ENCODE peak calls at places on chromosomes 4 and X, in four cellular contexts. V is neural progenitor cell, J is MM.1S, K is aorta. W is an unnamed sample.

GRCh38 chr4:151182455-151182854 is 83.0 kb downstream of the RPS3A start:
- DNase-seq in J (no peak), K (no peak), V (no peak), W (no peak)

GRCh38 chr4:98663226-98664006 is 5.0 kb upstream of the TSPAN5 start:
- DNase-seq in V (no peak), J (peak), K (no peak), W (no peak)

GRCh38 chrX:479273-479981 is 92.7 kb upstream of the PPP2R3B start:
- DNase-seq in K (no peak), J (no peak), V (no peak), W (no peak)

GRCh38 chr4:85149656-85150055 is 183.2 kb upstream of the WDFY3 start:
- DNase-seq in J (no peak), V (no peak), K (no peak), W (no peak)

GRCh38 chr4:185582651-185583400 is 47.5 kb upstream of the PDLIM3 start:
- DNase-seq in K (no peak), J (no peak), V (peak), W (no peak)

GRCh38 chrX:14964500-14964899 is 91.3 kb downstream of the MOSPD2 start:
- DNase-seq in J (no peak), V (no peak), K (no peak), W (peak)

GRCh38 chr4:120555058-120555457 is 367.5 kb downstream of the PRDM5 start:
- DNase-seq in K (no peak), J (no peak), V (no peak), W (no peak)

GRCh38 chrX:132270699-132271098 is 51.5 kb upstream of the RAP2C start:
- DNase-seq in V (no peak), J (no peak), K (no peak), W (no peak)

GRCh38 chrX:11431833-11432232 is 138.6 kb downstream of the AMELX start:
- DNase-seq in J (no peak), K (no peak), V (no peak), W (no peak)

GRCh38 chr4:43163101-43163792 is 270.7 kb downstream of the GRXCR1 start:
- DNase-seq in K (no peak), V (no peak), J (peak), W (no peak)

GRCh38 chr4:167578906-167579305 is 344.6 kb upstream of the SPOCK3 start:
- DNase-seq in V (peak), J (no peak), K (no peak), W (no peak)

GRCh38 chr4:126790633-126791032 is 842.1 kb upstream of the INTU start:
- DNase-seq in J (no peak), V (no peak), K (no peak), W (no peak)

GRCh38 chr4:150250998-150251651 is 172.9 kb downstream of the DCLK2 start:
- DNase-seq in K (no peak), J (no peak), V (no peak), W (no peak)

GRCh38 chrX:34656467-34656841 is 631 bp downstream of the TMEM47 start:
- DNase-seq in J (no peak), V (no peak), K (peak), W (no peak)

GRCh38 chr4:26343041-26343403 is 22.2 kb downstream of the RBPJ start:
- DNase-seq in J (no peak), K (no peak), V (no peak), W (no peak)

GRCh38 chr4:108345862-108346530 is 177.3 kb upstream of the LEF1 start:
- DNase-seq in J (peak), K (no peak), V (no peak), W (no peak)

GRCh38 chr4:25637581-25638220 is 17.9 kb upstream of the SLC34A2 start:
- DNase-seq in V (no peak), J (no peak), K (no peak), W (no peak)

GRCh38 chr4:172553216-172553615 is 615.4 kb upstream of the GALNT7 start:
- DNase-seq in J (no peak), K (no peak), V (no peak), W (no peak)

GRCh38 chr4:172786039-172786792 is 382.4 kb upstream of the GALNT7 start:
- DNase-seq in V (no peak), J (no peak), K (peak), W (no peak)

GRCh38 chr4:79413486-79413885 is 5.5 kb upstream of the GK2 start:
- DNase-seq in J (no peak), K (no peak), V (no peak), W (no peak)

GRCh38 chrX:14776901-14777300 is 96.0 kb downstream of the FANCB start:
- DNase-seq in V (no peak), J (no peak), K (no peak), W (no peak)

GRCh38 chr4:103424853-103425252 is 226.7 kb upstream of the CENPE start:
- DNase-seq in K (no peak), V (peak), J (no peak), W (peak)

GRCh38 chrX:39261446-39262147 is 460.3 kb downstream of the MID1IP1 start:
- DNase-seq in K (no peak), J (peak), V (peak), W (peak)

DNA sequence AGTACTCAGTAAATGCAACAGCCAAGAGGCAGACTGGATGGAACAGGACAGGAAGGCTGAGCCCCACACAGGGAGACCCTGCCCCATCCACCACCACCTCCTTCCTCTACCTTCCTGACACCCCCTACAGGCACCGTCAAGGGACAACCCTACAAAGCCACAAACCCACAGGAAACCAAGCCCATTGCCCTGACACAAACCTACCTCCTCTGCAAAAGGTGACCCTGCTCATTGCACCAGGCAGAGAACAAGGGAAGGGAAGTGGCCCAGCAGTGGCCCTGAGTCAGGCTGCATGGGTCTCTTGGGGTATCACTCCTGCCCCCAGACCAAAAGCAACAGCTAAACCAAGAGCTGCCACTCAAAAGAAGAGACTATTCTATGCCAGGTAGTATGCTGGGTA is 21.0 kb downstream of the JAKMIP1 start:
- DNase-seq in V (no peak), J (no peak), K (peak), W (no peak)
- H3K4me3 ChIP-seq in V (no peak), J (no peak), K (no peak), W (no peak)

GRCh38 chrX:53223068-53223693 is 1.8 kb downstream of the KDM5C start:
- DNase-seq in K (no peak), J (no peak), V (peak), W (no peak)
- H3K4me3 ChIP-seq in K (peak), J (peak), V (peak), W (peak)

DNA sequence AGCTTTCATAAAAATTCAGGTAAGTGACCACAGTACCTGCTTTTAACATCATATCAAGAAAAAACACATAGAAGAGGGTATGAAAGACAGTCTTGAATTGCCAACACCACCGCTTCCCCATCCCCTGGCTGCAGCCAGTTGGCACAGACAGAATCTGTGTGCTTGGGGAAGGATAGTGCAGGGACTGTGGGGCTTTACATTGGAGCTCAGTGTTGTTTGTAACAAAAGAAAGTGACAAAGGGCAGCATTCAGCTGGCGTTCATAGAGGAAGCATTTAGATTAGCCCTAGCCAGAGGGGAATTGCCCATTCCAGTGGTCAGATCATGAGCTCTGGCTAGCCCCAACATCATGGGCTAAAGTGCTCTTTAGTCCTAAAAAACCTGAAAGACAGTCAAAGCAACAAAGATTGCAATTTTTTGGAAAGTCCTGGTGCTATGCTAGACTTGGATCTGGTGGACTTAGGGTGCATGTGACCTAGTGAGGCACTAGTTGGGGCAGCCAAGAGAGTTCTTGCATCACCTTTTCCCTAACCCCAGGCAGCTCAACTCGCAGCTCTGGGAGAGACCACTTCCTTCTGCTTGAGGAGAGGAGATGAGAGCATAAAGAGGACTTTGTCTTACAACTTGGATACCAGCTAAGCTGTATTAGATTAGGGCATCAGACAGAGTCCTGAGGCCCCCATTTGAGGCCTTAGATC is 1602.4 kb upstream of the ADGRL3 start:
- DNase-seq in V (peak), J (no peak), K (no peak), W (no peak)
- H3K4me3 ChIP-seq in V (no peak), J (no peak), K (no peak), W (no peak)

GRCh38 chr4:78083035-78083434 is 25.9 kb downstream of the FRAS1 start:
- DNase-seq in K (no peak), J (no peak), V (no peak), W (no peak)
- H3K4me3 ChIP-seq in K (no peak), J (no peak), V (no peak), W (no peak)

GRCh38 chr4:164345756-164346155 is 408.2 kb upstream of the SMIM31 start:
- DNase-seq in V (no peak), J (no peak), K (no peak), W (no peak)

DNA sequence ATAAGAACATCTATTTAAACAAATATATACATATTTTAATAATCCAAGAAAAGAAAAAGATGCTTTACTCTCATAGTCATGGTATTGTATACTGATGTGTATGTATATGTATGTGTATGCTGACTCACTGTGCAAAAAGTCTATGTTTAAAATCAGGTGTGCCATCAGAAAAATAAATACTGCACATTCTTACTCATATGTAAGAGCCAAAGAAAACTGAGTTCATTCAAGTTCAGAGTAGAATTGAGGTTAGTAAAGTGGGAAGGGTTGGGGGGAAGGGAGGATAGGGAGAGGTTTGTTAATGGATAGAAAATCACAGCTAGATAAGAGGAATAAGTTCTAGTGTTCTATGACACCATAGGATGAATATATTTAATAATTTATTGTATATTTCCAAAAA is 403.8 kb upstream of the SMIM31 start:
- DNase-seq in V (no peak), J (no peak), K (no peak), W (no peak)
- H3K4me3 ChIP-seq in V (no peak), J (no peak), K (no peak), W (no peak)

GRCh38 chr4:184099541-184099966 is 118.1 kb downstream of the ENPP6 start:
- DNase-seq in V (no peak), K (no peak), J (no peak), W (no peak)

GRCh38 chr4:184099033-184099432 is 118.6 kb downstream of the ENPP6 start:
- DNase-seq in K (no peak), V (no peak), J (no peak), W (no peak)

GRCh38 chr4:184097815-184098214 is 119.9 kb downstream of the ENPP6 start:
- DNase-seq in K (no peak), J (no peak), V (no peak), W (no peak)

GRCh38 chr4:184096561-184097239 is 121.0 kb downstream of the ENPP6 start:
- DNase-seq in K (no peak), V (no peak), J (no peak), W (no peak)

DNA sequence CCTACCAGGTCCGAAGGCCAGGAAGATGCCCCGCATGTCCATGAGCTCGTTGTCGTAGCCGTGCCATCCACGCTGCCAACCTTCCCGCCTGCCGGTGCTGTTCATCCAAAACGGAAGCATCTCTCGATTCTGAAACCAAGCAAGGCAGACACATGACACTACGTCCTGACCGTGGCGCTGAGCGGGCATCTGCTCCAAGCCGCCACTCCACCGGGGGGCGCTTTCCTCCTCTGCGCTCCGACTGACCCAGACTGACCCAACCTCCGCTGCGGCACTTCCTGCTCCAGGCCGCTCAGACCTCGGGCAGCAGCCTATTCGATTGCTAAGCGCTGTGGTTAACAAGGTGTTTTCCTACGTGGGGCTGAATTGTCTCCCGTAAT is 120.4 kb downstream of the ENPP6 start:
- DNase-seq in V (peak), K (peak), J (no peak), W (no peak)
- H3K4me3 ChIP-seq in V (no peak), K (peak), J (no peak), W (no peak)

GRCh38 chrX:72713130-72713529 is 976 bp downstream of the PHKA1 start:
- DNase-seq in J (no peak), V (no peak), K (no peak), W (no peak)
- H3K4me3 ChIP-seq in J (peak), V (peak), K (peak), W (peak)

GRCh38 chr4:1137063-1137771 is 23.9 kb upstream of the RNF212 start:
- DNase-seq in V (no peak), K (no peak), J (peak), W (no peak)
- H3K4me3 ChIP-seq in V (no peak), K (no peak), J (peak), W (no peak)

GRCh38 chrX:72309297-72310071 is 3.8 kb upstream of the CITED1 start:
- DNase-seq in J (no peak), V (peak), K (no peak), W (no peak)
- H3K4me3 ChIP-seq in J (peak), V (peak), K (no peak), W (peak)

W was measured in A549.